ENCODE peak calls at places on chromosomes 2 and 18, in seven cellular contexts. B is RWPE2, M is colonic mucosa, N is HFF-Myc, U is BJ, I is PC-9, L is upper lobe of right lung. W is an unnamed sample.

GRCh38 chr2:96906719-96907404 is 37.0 kb upstream of the SEMA4C start:
- DNase-seq in N (no peak), L (no peak), U (no peak), M (peak; percentile 47), I (no peak), B (no peak), W (peak; percentile 52)

GRCh38 chr2:231038483-231039293 is 1.4 kb downstream of the C2orf72 start:
- DNase-seq in L (no peak), M (no peak), B (no peak), I (no peak), N (no peak), U (no peak), W (no peak)

GRCh38 chr2:44759823-44760222 is 181.7 kb upstream of the SIX3 start:
- DNase-seq in B (no peak), L (no peak), U (no peak), N (no peak), M (no peak), I (no peak), W (peak; percentile 39)

GRCh38 chr2:241935314-241935713 is 65.8 kb downstream of the RTP5 start:
- DNase-seq in N (peak; percentile 63), I (no peak), L (no peak), U (peak; percentile 66), B (no peak), M (no peak), W (peak; percentile 22)

GRCh38 chr18:79926715-79927596 is 24.5 kb downstream of the SLC66A2 start:
- DNase-seq in B (no peak), I (no peak), N (no peak), U (no peak), L (peak; percentile 64), M (no peak), W (no peak)

GRCh38 chr2:9638532-9638931 is 7.7 kb upstream of the YWHAQ start:
- DNase-seq in M (peak; percentile 66), N (peak; percentile 78), U (peak; percentile 78), I (peak; percentile 80), L (peak; percentile 78), B (peak; percentile 81), W (peak; percentile 86)

GRCh38 chr18:50836521-50836957 is 16.7 kb upstream of the MRO start:
- DNase-seq in I (no peak), B (no peak), U (no peak), N (no peak), L (no peak), M (no peak), W (peak; percentile 78)

GRCh38 chr18:50194623-50195532 is at the start of gene MYO5B:
- DNase-seq in B (peak; percentile 70), U (no peak), M (peak; percentile 85), N (no peak), L (peak; percentile 93), I (peak; percentile 86), W (no peak)

GRCh38 chr2:107984667-107985066 is 1.7 kb upstream of the SLC5A7 start:
- DNase-seq in L (no peak), M (no peak), N (no peak), I (no peak), U (no peak), B (no peak), W (no peak)

GRCh38 chr2:10223932-10224720 is 78.6 kb upstream of the HPCAL1 start:
- DNase-seq in I (no peak), L (peak; percentile 51), B (no peak), U (no peak), N (no peak), M (no peak), W (no peak)

GRCh38 chr2:104177179-104177578 is 676.7 kb upstream of the POU3F3 start:
- DNase-seq in I (no peak), B (no peak), L (no peak), N (no peak), M (no peak), U (no peak), W (no peak)

GRCh38 chr18:75211721-75212625 is 1.4 kb downstream of the TSHZ1 start:
- DNase-seq in N (no peak), M (peak; percentile 64), L (peak; percentile 78), U (no peak), B (no peak), I (peak; percentile 18), W (peak; percentile 33)

GRCh38 chr18:11320981-11321380 is 171.6 kb upstream of the PIEZO2 start:
- DNase-seq in I (no peak), L (no peak), B (no peak), N (peak; percentile 90), M (no peak), U (peak; percentile 77), W (peak; percentile 24)

GRCh38 chr18:48036641-48037421 is 106.4 kb upstream of the SMAD2 start:
- DNase-seq in U (no peak), M (no peak), B (peak; percentile 13), N (no peak), L (no peak), I (no peak), W (no peak)

DNA sequence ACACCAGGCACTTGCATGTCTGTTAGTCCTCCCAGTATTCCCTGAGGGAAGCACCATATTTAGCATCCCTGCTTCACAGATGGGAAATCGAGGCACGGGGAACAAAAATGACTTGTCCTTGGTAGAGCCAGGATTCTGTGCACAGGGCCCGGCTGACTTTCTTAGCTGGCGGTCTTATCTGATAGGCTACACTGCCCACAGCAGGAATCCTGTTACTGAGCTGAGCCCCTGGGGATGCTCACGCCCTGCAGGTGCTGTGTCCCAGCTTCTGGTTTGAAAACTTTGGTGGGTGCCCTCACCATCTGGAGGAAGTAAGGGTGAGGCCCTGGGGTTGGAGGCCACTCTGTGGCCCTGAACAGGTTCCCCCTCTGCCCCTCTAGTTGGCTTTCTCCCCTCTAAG is 68.4 kb upstream of the MCFD2 start:
- DNase-seq in L (no peak), M (no peak), B (no peak), N (no peak), I (no peak), U (no peak), W (no peak)
- H3K4me3 ChIP-seq in L (no peak overlapping the region), M (no peak overlapping the region), B (no peak overlapping the region), N (no peak overlapping the region), I (no peak overlapping the region), U (no peak overlapping the region), W (no peak overlapping the region)

DNA sequence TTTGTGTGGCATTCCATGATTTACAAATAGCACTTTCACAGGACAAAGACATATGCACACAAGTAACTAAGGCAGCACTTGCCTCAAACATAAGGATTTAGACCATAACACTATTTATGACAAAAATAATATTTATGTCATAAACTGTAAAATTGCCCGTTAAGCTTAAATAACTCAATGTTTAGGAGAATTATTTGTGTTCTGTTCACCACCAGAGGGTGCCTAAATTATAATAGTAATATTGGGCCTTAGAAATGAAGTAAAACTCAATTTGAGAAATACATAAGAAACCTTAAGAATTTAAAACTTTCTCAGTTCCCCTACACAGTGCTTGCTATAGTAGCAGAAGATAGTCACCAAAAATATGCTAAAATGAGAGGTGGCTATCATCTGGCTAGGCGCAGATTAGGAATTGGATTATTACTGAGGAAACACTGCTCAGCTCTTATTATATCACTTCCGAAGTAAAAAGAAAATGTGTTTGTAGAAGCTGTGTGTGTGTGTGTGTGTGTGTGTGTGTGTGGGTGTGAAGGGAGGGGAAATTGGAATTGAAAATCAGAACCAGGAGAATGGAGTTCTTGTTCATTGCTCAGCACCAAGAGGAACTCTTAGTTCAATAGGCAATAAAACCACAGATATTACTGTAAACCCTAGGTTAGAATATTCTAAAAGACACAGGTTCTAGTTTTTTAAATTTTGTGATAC is 4.9 kb upstream of the CHN1 start:
- DNase-seq in N (no peak), I (no peak), B (no peak), M (no peak), U (no peak), L (no peak), W (no peak)
- TF ChIP-seq CTCF in N (no peak), I (no peak), B (peak; percentile 9), M (no peak), U (no peak), L (no peak), W (no peak)

DNA sequence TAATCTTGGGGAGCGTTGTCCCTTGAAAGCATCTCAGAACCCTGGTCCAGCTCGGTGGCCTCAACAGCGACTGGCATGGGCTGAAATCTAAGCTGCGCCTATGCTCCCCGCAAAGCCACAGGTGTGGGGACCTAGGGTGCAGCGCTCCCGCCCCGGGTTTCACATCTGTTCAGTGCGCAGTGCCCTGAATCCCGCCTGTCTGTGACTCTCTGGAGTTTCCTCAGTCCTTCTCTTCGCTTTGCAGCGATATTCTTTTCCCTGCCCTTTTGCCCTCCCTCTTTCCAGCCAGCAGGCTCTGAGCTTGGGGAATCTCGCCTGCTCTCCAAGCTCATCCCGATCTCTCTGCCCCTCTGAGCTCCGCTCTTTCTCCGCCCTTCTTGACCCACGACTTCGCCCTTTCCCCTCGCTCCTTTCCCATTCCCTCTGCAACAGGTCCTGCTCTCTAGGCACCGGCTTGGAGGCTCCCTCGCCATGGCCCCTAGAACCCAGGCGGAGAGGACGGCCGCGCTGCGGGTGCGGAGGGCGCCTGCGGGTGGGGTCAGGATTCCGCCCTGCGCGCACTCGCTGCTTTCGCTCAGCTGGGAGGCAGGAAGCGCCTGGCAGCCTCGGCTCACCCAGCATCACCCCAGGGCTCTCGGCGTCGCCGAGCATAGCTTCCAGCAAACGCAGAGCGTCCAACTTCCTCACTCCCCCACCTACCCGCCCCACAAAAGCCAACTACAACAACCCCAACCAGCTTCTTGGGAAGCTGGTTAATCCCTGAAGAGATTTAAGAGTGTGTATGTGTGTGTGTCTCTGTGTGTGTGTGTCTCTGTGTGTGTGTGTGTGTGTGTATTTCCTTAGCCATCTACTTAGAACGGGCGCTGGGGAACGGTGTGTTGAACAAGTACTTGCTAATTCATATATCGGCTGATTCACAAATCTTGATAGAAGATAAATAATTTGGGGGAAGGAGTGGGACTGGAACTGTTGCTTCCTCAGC is 1.1 kb downstream of the GRP start:
- DNase-seq in B (no peak), I (no peak), N (no peak), M (no peak), U (no peak), L (no peak), W (no peak)
- H3K4me3 ChIP-seq in B (no peak overlapping the region), I (no peak overlapping the region), N (no peak overlapping the region), M (no peak overlapping the region), U (peak overlapping the region; percentile 25), L (no peak overlapping the region), W (no peak overlapping the region)

GRCh38 chr2:140942284-140942683 is 1188.5 kb downstream of the LRP1B start:
- DNase-seq in I (no peak), U (no peak), B (no peak), N (no peak), M (no peak), L (no peak), W (no peak)

GRCh38 chr2:140947236-140947635 is 1183.6 kb downstream of the LRP1B start:
- DNase-seq in M (no peak), L (no peak), N (no peak), I (no peak), U (no peak), B (no peak), W (no peak)

GRCh38 chr2:140943867-140944266 is 1186.9 kb downstream of the LRP1B start:
- DNase-seq in N (no peak), I (no peak), M (no peak), U (no peak), B (no peak), L (no peak), W (no peak)
- TF ChIP-seq CTCF in N (no peak), I (no peak), M (no peak), U (peak; percentile 2), B (no peak), L (no peak), W (no peak)